ENCODE peak calls at places on chromosomes 16 and 17, in six cellular contexts. One of them, this sample, is unnamed.

GRCh38 chr17:7266784-7267183 is 4.5 kb upstream of the CLDN7 start:
- DNase-seq in transverse colon: no peak
- DNase-seq in RWPE1: no peak
- DNase-seq in Panc1: no peak
- DNase-seq in body of pancreas: no peak
- DNase-seq in cardiac muscle cell: no peak
- DNase-seq in this sample: no peak

GRCh38 chr17:31371511-31372097 is 19.9 kb upstream of the RAB11FIP4 start:
- DNase-seq in transverse colon: no peak
- DNase-seq in RWPE1: no peak
- DNase-seq in Panc1: no peak
- DNase-seq in body of pancreas: no peak
- DNase-seq in cardiac muscle cell: no peak
- DNase-seq in this sample: no peak

GRCh38 chr17:42120161-42121065 is 754 bp downstream of the KAT2A start:
- DNase-seq in transverse colon: no peak
- DNase-seq in RWPE1: peak
- DNase-seq in Panc1: no peak
- DNase-seq in body of pancreas: no peak
- DNase-seq in cardiac muscle cell: peak
- DNase-seq in this sample: no peak

GRCh38 chr16:85994492-85995433 is 95.8 kb downstream of the IRF8 start:
- DNase-seq in transverse colon: no peak
- DNase-seq in RWPE1: no peak
- DNase-seq in Panc1: no peak
- DNase-seq in body of pancreas: no peak
- DNase-seq in cardiac muscle cell: no peak
- DNase-seq in this sample: no peak

GRCh38 chr17:9192010-9192409 is 170.7 kb downstream of the NTN1 start:
- DNase-seq in transverse colon: no peak
- DNase-seq in RWPE1: no peak
- DNase-seq in Panc1: no peak
- DNase-seq in body of pancreas: no peak
- DNase-seq in cardiac muscle cell: no peak
- DNase-seq in this sample: no peak

GRCh38 chr17:61414141-61414935 is 14.7 kb downstream of the TBX2 start:
- DNase-seq in transverse colon: no peak
- DNase-seq in RWPE1: no peak
- DNase-seq in Panc1: no peak
- DNase-seq in body of pancreas: no peak
- DNase-seq in cardiac muscle cell: no peak
- DNase-seq in this sample: no peak

GRCh38 chr16:50209548-50210265 is 56.6 kb downstream of the TENT4B start:
- DNase-seq in transverse colon: peak
- DNase-seq in RWPE1: no peak
- DNase-seq in Panc1: no peak
- DNase-seq in body of pancreas: no peak
- DNase-seq in cardiac muscle cell: peak
- DNase-seq in this sample: no peak

GRCh38 chr16:19843371-19843770 is 41.3 kb downstream of the GPRC5B start:
- DNase-seq in transverse colon: no peak
- DNase-seq in RWPE1: no peak
- DNase-seq in Panc1: no peak
- DNase-seq in body of pancreas: no peak
- DNase-seq in cardiac muscle cell: no peak
- DNase-seq in this sample: no peak

GRCh38 chr17:34764716-34765115 is 185.3 kb downstream of the TMEM132E start:
- DNase-seq in transverse colon: no peak
- DNase-seq in RWPE1: no peak
- DNase-seq in Panc1: no peak
- DNase-seq in body of pancreas: no peak
- DNase-seq in cardiac muscle cell: no peak
- DNase-seq in this sample: no peak

GRCh38 chr16:86928517-86929148 is 350.3 kb downstream of the FOXL1 start:
- DNase-seq in transverse colon: no peak
- DNase-seq in RWPE1: no peak
- DNase-seq in Panc1: no peak
- DNase-seq in body of pancreas: no peak
- DNase-seq in cardiac muscle cell: peak
- DNase-seq in this sample: no peak

DNA sequence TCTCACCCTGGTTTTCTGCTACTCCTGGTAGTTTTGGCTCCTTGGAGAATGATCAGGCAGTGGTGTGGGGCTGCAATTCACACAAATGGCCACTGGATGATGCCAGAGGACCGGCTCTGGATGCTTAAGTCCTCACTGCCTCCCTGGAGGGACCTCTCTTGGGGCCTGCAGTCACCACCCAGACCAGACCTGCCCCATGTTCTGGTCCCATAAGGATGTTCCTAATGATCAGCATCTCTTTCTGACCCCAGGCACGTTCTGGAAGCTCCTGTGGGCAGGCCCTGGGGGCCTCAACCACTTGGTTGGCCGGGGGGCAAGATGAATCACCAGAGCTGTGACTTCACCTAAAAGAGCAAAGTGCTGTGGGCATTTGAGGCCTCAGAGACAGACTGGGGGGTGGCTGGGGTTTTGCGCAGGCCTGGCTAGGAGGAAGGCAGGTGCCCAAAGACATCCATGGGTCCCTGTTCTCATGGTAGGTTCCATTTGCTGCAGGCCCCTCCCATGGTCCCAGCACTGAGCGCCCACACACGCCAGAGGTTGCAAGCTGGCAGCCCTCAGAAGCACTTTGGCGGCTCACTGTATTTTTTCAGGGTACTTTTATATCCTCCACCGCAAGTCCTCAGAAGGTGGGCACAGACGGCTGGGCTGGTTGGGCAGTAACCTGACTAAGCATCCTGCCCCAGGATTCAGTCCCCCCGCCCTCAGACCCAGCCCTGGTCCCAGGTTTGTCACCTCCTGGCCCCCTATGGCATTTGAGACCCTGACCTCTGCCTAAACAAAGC is 53.2 kb downstream of the NT5M start:
- DNase-seq in transverse colon: peak
- DNase-seq in RWPE1: peak
- DNase-seq in Panc1: peak
- DNase-seq in body of pancreas: peak
- DNase-seq in cardiac muscle cell: peak
- DNase-seq in this sample: peak
- H3K27ac ChIP-seq in transverse colon: no peak
- H3K27ac ChIP-seq in RWPE1: no peak
- H3K27ac ChIP-seq in Panc1: no peak
- H3K27ac ChIP-seq in body of pancreas: no peak
- H3K27ac ChIP-seq in cardiac muscle cell: no peak
- H3K27ac ChIP-seq in this sample: no peak

GRCh38 chr16:3058173-3059030 is 7.0 kb upstream of the IL32 start:
- DNase-seq in transverse colon: peak
- DNase-seq in RWPE1: no peak
- DNase-seq in Panc1: no peak
- DNase-seq in body of pancreas: peak
- DNase-seq in cardiac muscle cell: peak
- DNase-seq in this sample: no peak
- H3K27ac ChIP-seq in transverse colon: peak
- H3K27ac ChIP-seq in RWPE1: peak
- H3K27ac ChIP-seq in Panc1: no peak
- H3K27ac ChIP-seq in body of pancreas: peak
- H3K27ac ChIP-seq in cardiac muscle cell: no peak
- H3K27ac ChIP-seq in this sample: peak

GRCh38 chr16:17306745-17307144 is 164.0 kb downstream of the XYLT1 start:
- DNase-seq in transverse colon: no peak
- DNase-seq in RWPE1: no peak
- DNase-seq in Panc1: no peak
- DNase-seq in body of pancreas: no peak
- DNase-seq in cardiac muscle cell: no peak
- DNase-seq in this sample: no peak
- H3K27ac ChIP-seq in transverse colon: peak
- H3K27ac ChIP-seq in RWPE1: no peak
- H3K27ac ChIP-seq in Panc1: no peak
- H3K27ac ChIP-seq in body of pancreas: peak
- H3K27ac ChIP-seq in cardiac muscle cell: no peak
- H3K27ac ChIP-seq in this sample: no peak

GRCh38 chr17:80218391-80218790 is 1.7 kb downstream of the SGSH start:
- DNase-seq in transverse colon: no peak
- DNase-seq in RWPE1: no peak
- DNase-seq in Panc1: no peak
- DNase-seq in body of pancreas: no peak
- DNase-seq in cardiac muscle cell: no peak
- DNase-seq in this sample: no peak
- H3K27ac ChIP-seq in transverse colon: no peak
- H3K27ac ChIP-seq in RWPE1: peak
- H3K27ac ChIP-seq in Panc1: no peak
- H3K27ac ChIP-seq in body of pancreas: no peak
- H3K27ac ChIP-seq in cardiac muscle cell: no peak
- H3K27ac ChIP-seq in this sample: no peak

GRCh38 chr16:13897806-13898205 is 22.1 kb upstream of the ERCC4 start:
- DNase-seq in transverse colon: no peak
- DNase-seq in RWPE1: no peak
- DNase-seq in Panc1: no peak
- DNase-seq in body of pancreas: no peak
- DNase-seq in cardiac muscle cell: no peak
- DNase-seq in this sample: no peak
- H3K27ac ChIP-seq in transverse colon: no peak
- H3K27ac ChIP-seq in RWPE1: no peak
- H3K27ac ChIP-seq in Panc1: no peak
- H3K27ac ChIP-seq in body of pancreas: no peak
- H3K27ac ChIP-seq in cardiac muscle cell: no peak
- H3K27ac ChIP-seq in this sample: no peak

DNA sequence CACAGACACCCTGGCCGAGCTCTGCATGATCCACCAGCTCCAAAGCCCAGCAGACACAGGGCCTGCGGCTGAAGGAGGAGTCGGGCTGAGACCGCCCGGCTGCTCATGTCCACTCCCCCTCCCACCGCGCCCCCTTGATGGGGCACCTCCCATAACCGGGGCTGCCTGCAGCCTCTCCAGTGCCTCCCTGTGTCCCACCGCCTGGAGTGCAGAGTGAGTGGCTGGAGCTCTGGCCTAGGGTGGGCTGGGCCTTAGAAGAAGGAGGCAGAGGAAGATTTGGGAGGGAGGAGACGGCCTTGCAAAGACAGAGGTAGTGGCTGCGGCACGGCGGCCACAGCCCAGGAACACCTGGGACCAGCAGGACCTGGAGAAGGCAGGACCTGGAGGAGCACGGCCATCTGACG is 4.0 kb downstream of the CBFA2T3 start:
- DNase-seq in transverse colon: no peak
- DNase-seq in RWPE1: no peak
- DNase-seq in Panc1: no peak
- DNase-seq in body of pancreas: no peak
- DNase-seq in cardiac muscle cell: peak
- DNase-seq in this sample: no peak
- H3K27ac ChIP-seq in transverse colon: no peak
- H3K27ac ChIP-seq in RWPE1: no peak
- H3K27ac ChIP-seq in Panc1: no peak
- H3K27ac ChIP-seq in body of pancreas: no peak
- H3K27ac ChIP-seq in cardiac muscle cell: peak
- H3K27ac ChIP-seq in this sample: no peak